ENCODE peak calls at places on chromosomes 11 and 22, in six cellular contexts. One of them, this sample, is unnamed.

GRCh38 chr22:30056015-30056414 is 24.2 kb upstream of the HORMAD2 start:
- DNase-seq in thoracic aorta: no peak
- DNase-seq in stimulated activated CD4-positive, alpha-beta T cell treated with anti-CD3 and anti-CD28 coated beads, Interleukin-15, amount 100 ng/mL, for 24 hours: no peak
- DNase-seq in D721Med: no peak
- DNase-seq in AG08396: no peak
- DNase-seq in AG04450: no peak
- DNase-seq in this sample: no peak

GRCh38 chr11:104154296-104154695 is 9.7 kb downstream of the PDGFD start:
- DNase-seq in thoracic aorta: no peak
- DNase-seq in stimulated activated CD4-positive, alpha-beta T cell treated with anti-CD3 and anti-CD28 coated beads, Interleukin-15, amount 100 ng/mL, for 24 hours: no peak
- DNase-seq in D721Med: no peak
- DNase-seq in AG08396: no peak
- DNase-seq in AG04450: no peak
- DNase-seq in this sample: no peak

GRCh38 chr22:17754233-17754925 is 19.9 kb downstream of the BID start:
- DNase-seq in thoracic aorta: no peak
- DNase-seq in stimulated activated CD4-positive, alpha-beta T cell treated with anti-CD3 and anti-CD28 coated beads, Interleukin-15, amount 100 ng/mL, for 24 hours: peak
- DNase-seq in D721Med: no peak
- DNase-seq in AG08396: no peak
- DNase-seq in AG04450: no peak
- DNase-seq in this sample: no peak

GRCh38 chr22:37782340-37783168 is 25.2 kb upstream of the GCAT start:
- DNase-seq in thoracic aorta: no peak
- DNase-seq in stimulated activated CD4-positive, alpha-beta T cell treated with anti-CD3 and anti-CD28 coated beads, Interleukin-15, amount 100 ng/mL, for 24 hours: no peak
- DNase-seq in D721Med: no peak
- DNase-seq in AG08396: no peak
- DNase-seq in AG04450: no peak
- DNase-seq in this sample: no peak

GRCh38 chr11:129992161-129992944 is 10.3 kb downstream of the PRDM10 start:
- DNase-seq in thoracic aorta: no peak
- DNase-seq in stimulated activated CD4-positive, alpha-beta T cell treated with anti-CD3 and anti-CD28 coated beads, Interleukin-15, amount 100 ng/mL, for 24 hours: peak
- DNase-seq in D721Med: no peak
- DNase-seq in AG08396: no peak
- DNase-seq in AG04450: no peak
- DNase-seq in this sample: no peak

GRCh38 chr11:1875093-1875785 is 16.5 kb downstream of the PRR33 start:
- DNase-seq in thoracic aorta: no peak
- DNase-seq in stimulated activated CD4-positive, alpha-beta T cell treated with anti-CD3 and anti-CD28 coated beads, Interleukin-15, amount 100 ng/mL, for 24 hours: no peak
- DNase-seq in D721Med: no peak
- DNase-seq in AG08396: no peak
- DNase-seq in AG04450: no peak
- DNase-seq in this sample: no peak

GRCh38 chr22:29992341-29993275 is 87.7 kb upstream of the HORMAD2 start:
- DNase-seq in thoracic aorta: no peak
- DNase-seq in stimulated activated CD4-positive, alpha-beta T cell treated with anti-CD3 and anti-CD28 coated beads, Interleukin-15, amount 100 ng/mL, for 24 hours: no peak
- DNase-seq in D721Med: no peak
- DNase-seq in AG08396: no peak
- DNase-seq in AG04450: no peak
- DNase-seq in this sample: no peak

GRCh38 chr11:105923814-105924213 is 98.2 kb downstream of the MSANTD4 start:
- DNase-seq in thoracic aorta: no peak
- DNase-seq in stimulated activated CD4-positive, alpha-beta T cell treated with anti-CD3 and anti-CD28 coated beads, Interleukin-15, amount 100 ng/mL, for 24 hours: no peak
- DNase-seq in D721Med: no peak
- DNase-seq in AG08396: no peak
- DNase-seq in AG04450: no peak
- DNase-seq in this sample: no peak

GRCh38 chr11:84958295-84958694 is 668.8 kb downstream of the DLG2 start:
- DNase-seq in thoracic aorta: no peak
- DNase-seq in stimulated activated CD4-positive, alpha-beta T cell treated with anti-CD3 and anti-CD28 coated beads, Interleukin-15, amount 100 ng/mL, for 24 hours: no peak
- DNase-seq in D721Med: no peak
- DNase-seq in AG08396: no peak
- DNase-seq in AG04450: no peak
- DNase-seq in this sample: no peak

GRCh38 chr11:13462311-13462927 is 603 bp downstream of the BTBD10 start:
- DNase-seq in thoracic aorta: peak
- DNase-seq in stimulated activated CD4-positive, alpha-beta T cell treated with anti-CD3 and anti-CD28 coated beads, Interleukin-15, amount 100 ng/mL, for 24 hours: peak
- DNase-seq in D721Med: no peak
- DNase-seq in AG08396: peak
- DNase-seq in AG04450: no peak
- DNase-seq in this sample: peak

This sample was measured in frontal cortex.